ENCODE peak calls at places on chromosomes 4 and X, in five cellular contexts. A, Z, I, U and G are unnamed samples.

GRCh38 chr4:40309250-40309774 is 25.8 kb upstream of the CHRNA9 start:
- DNase-seq in A (peak), I (peak), U (peak), Z (peak), G (peak)

GRCh38 chrX:145178268-145178667 is 69.0 kb upstream of the SPANXN1 start:
- DNase-seq in U (no peak), A (no peak), I (no peak), Z (no peak), G (no peak)

GRCh38 chrX:13646154-13646549 is 6.8 kb upstream of the TCEANC start:
- DNase-seq in U (no peak), Z (no peak), A (peak), I (peak), G (peak)

GRCh38 chr4:4606321-4606720 is 64.5 kb upstream of the STX18 start:
- DNase-seq in I (peak), Z (no peak), A (no peak), U (no peak), G (no peak)

GRCh38 chrX:72126539-72127140 is 5.1 kb downstream of the RTL5 start:
- DNase-seq in I (peak), U (peak), A (peak), Z (peak), G (peak)

GRCh38 chr4:83552924-83553323 is 17.0 kb downstream of the GPAT3 start:
- DNase-seq in A (peak), I (peak), U (no peak), Z (no peak), G (no peak)

GRCh38 chr4:38610844-38611550 is 53.0 kb upstream of the KLF3 start:
- DNase-seq in I (no peak), U (no peak), A (no peak), Z (no peak), G (no peak)

GRCh38 chr4:128354205-128354821 is 66.7 kb upstream of the PGRMC2 start:
- DNase-seq in A (peak), Z (no peak), I (peak), U (no peak), G (no peak)

GRCh38 chrX:97021680-97022079 is 138.0 kb downstream of the RPA4 start:
- DNase-seq in Z (no peak), I (peak), A (peak), U (no peak), G (no peak)

GRCh38 chr4:83709627-83710026 is 173.7 kb downstream of the GPAT3 start:
- DNase-seq in I (no peak), A (no peak), Z (no peak), U (no peak), G (no peak)

GRCh38 chr4:38950159-38950558 is 82.0 kb downstream of the TMEM156 start:
- DNase-seq in Z (no peak), U (no peak), I (peak), A (no peak), G (no peak)

GRCh38 chr4:137705171-137705783 is 173.0 kb upstream of the PCDH18 start:
- DNase-seq in I (peak), U (no peak), A (peak), Z (no peak), G (no peak)

GRCh38 chr4:5222047-5222446 is 170.8 kb downstream of the STK32B start:
- DNase-seq in U (no peak), I (no peak), A (no peak), Z (no peak), G (no peak)

GRCh38 chrX:142089193-142089592 is 115.9 kb downstream of the MAGEC2 start:
- DNase-seq in I (peak), U (no peak), A (peak), Z (no peak), G (no peak)

GRCh38 chr4:81032805-81033684 is 2.5 kb downstream of the BMP3 start:
- DNase-seq in I (no peak), A (peak), U (no peak), Z (no peak), G (no peak)

GRCh38 chrX:81259008-81259713 is 57.3 kb downstream of the SH3BGRL start:
- DNase-seq in A (no peak), Z (no peak), I (peak), U (no peak), G (no peak)

GRCh38 chrX:40563784-40564183 is 17.0 kb upstream of the ATP6AP2 start:
- DNase-seq in U (no peak), Z (no peak), A (no peak), I (no peak), G (no peak)

GRCh38 chrX:135424469-135424868 is 2.7 kb downstream of the SMIM10L2A start:
- DNase-seq in A (no peak), Z (no peak), I (no peak), U (no peak), G (no peak)

GRCh38 chrX:10579018-10579752 is 41.2 kb downstream of the MID1 start:
- DNase-seq in I (peak), Z (no peak), A (peak), U (no peak), G (no peak)

GRCh38 chrX:140503714-140504351 is 1.0 kb downstream of the SOX3 start:
- DNase-seq in A (no peak), Z (no peak), U (no peak), I (no peak), G (no peak)

GRCh38 chrX:29617725-29618124 is 597.6 kb upstream of the MAGEB2 start:
- DNase-seq in U (no peak), A (no peak), Z (no peak), I (peak), G (no peak)

GRCh38 chr4:159722052-159722451 is 619.2 kb downstream of the RAPGEF2 start:
- DNase-seq in A (no peak), U (no peak), I (no peak), Z (no peak), G (no peak)

GRCh38 chrX:35711281-35711680 is 86.9 kb upstream of the MAGEB16 start:
- DNase-seq in Z (no peak), U (no peak), I (no peak), A (no peak), G (no peak)

GRCh38 chr4:8410641-8411271 is 29.8 kb downstream of the ACOX3 start:
- DNase-seq in Z (no peak), U (no peak), A (peak), I (peak), G (peak)

GRCh38 chr4:3708611-3709010 is 57.6 kb upstream of the ADRA2C start:
- DNase-seq in Z (no peak), A (no peak), U (no peak), I (no peak), G (no peak)

GRCh38 chrX:134936542-134936941 is 54.2 kb upstream of the SMIM10 start:
- DNase-seq in I (peak), Z (no peak), A (peak), U (no peak), G (no peak)

GRCh38 chr4:111016416-111016815 is 393.5 kb upstream of the PITX2 start:
- DNase-seq in I (no peak), U (no peak), A (no peak), Z (no peak), G (no peak)

GRCh38 chr4:93480452-93480851 is 348.1 kb upstream of the ATOH1 start:
- DNase-seq in Z (no peak), I (no peak), U (no peak), A (peak), G (no peak)

GRCh38 chrX:23334536-23334870 is at the start of gene PTCHD1:
- DNase-seq in U (no peak), Z (no peak), A (no peak), I (no peak), G (no peak)
- H3K4me3 ChIP-seq in U (peak), Z (no peak), A (no peak), I (no peak), G (peak)

DNA sequence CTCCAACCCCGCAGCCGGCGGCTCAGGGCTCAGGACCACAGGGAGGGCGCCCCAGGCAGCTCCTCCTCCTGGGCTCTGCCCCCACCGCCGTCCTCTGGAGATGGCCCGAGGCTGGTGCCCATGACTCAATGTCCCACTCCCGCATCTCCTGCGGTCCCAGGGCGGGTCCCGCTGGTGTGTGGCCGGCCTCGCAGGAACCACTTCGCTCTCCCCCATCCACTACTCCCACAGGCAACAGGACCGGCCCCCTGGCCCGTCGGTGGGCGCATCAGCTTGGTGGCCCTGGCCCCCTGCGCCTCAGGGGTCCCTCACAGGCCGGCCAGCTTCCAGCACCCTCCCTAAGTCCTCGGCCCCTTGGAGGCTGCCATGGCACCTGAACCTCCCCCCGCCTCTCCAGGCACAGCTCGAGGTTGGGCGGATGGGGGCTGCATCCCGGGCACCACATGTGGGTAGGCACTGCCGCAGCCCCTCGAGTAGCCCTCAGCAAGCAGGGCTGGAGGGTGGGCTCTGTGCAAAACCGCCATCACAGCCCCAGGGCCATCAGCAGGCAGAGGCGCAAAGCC is 22.8 kb upstream of the SPON2 start:
- DNase-seq in A (no peak), U (no peak), Z (no peak), I (peak), G (no peak)
- H3K4me3 ChIP-seq in A (no peak), U (no peak), Z (no peak), I (peak), G (no peak)

DNA sequence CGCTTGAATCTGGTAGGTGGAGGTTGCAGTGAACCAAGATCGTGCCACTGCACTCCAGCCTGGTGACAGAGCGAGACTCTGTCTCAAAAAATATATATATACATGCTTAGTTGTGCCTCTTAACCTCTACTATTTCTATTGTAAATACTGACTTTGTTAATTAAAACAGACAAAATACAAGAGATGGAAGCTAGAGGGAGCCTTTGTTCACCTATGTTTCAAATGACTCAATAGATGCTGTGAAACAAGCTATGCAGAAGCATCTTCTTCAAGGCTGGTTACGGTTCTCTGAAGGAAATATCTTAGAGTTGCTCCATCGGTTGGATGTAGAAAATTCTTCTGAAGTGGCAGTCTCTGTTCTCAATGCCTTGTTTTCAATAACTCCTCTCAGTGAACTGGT is 6.2 kb downstream of the NCAPG start:
- DNase-seq in A (peak), U (no peak), I (peak), Z (no peak), G (no peak)
- H3K4me3 ChIP-seq in A (no peak), U (no peak), I (no peak), Z (peak), G (no peak)

GRCh38 chrX:25012793-25013592 is 2.8 kb downstream of the ARX start:
- DNase-seq in I (no peak), U (no peak), A (no peak), Z (no peak), G (no peak)
- H3K4me3 ChIP-seq in I (no peak), U (peak), A (no peak), Z (no peak), G (no peak)

GRCh38 chrX:103063918-103064434 is at the start of gene BEX1:
- DNase-seq in A (peak), U (no peak), Z (peak), I (peak), G (no peak)

GRCh38 chrX:103061486-103061885 is 2.5 kb downstream of the BEX1 start:
- DNase-seq in I (no peak), Z (no peak), U (no peak), A (peak), G (no peak)

GRCh38 chrX:103066606-103067005 is 2.6 kb upstream of the BEX1 start:
- DNase-seq in A (no peak), I (peak), U (no peak), Z (no peak), G (no peak)

DNA sequence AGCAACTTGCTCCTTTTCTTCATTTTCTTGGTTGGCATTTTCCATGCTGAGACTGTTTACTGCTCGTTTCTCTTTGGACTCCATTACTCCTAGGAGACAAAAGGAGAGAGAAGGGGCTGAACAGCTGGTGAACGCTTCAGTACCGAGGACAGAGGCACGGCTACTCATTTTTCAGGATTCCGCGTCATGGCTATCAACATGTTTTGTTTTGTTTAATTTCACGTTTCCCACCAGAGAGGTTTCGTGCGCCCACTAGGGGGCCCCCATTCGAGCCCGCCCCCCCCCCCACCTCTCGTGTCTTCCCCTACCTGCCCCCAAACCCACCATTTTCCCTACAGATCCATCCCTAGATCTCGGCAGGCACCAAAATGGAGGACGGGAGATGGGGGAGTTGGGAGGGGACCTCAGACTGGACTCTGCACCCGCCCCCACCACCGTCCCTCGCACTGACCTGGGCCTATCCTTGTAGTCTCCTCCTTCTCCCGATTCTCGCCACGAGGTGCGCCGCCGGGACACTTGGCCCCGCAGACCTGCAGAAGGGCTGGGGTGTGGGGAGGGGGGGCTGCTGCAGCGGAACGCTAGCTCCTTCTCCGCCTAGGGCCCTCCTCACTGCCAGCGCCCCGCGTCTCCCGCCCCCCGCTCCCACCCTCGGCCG is 653 bp downstream of the BEX1 start:
- DNase-seq in A (peak), I (peak), Z (no peak), U (no peak), G (no peak)
- H3K4me3 ChIP-seq in A (no peak), I (peak), Z (no peak), U (peak), G (peak)

GRCh38 chr4:155376387-155377268 is at the start of gene MAP9:
- DNase-seq in I (peak), A (peak), U (peak), Z (peak), G (peak)

GRCh38 chr4:155371432-155372043 is 5.2 kb downstream of the MAP9 start:
- DNase-seq in A (peak), Z (no peak), I (peak), U (no peak), G (no peak)

DNA sequence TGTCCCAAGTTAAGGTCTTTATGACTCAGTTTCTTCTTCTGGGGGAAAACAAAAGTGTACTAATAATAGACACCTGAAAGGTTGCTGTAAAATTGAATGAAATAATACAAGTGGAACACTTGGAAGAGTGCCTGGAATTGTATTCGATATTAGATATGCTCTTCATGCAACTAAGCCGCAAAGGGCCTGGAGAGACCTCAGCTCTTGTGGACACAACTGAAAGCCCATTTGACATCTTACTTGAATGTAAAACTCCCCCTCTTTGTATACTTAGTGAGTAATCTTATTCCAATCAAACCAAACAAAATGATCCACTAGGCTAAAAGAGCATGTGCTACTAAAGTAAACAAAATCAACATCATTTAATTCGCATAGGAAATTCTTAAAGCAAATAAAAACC is 516 bp upstream of the MAP9 start:
- DNase-seq in A (peak), I (peak), Z (no peak), U (no peak), G (no peak)
- H3K4me3 ChIP-seq in A (peak), I (peak), Z (peak), U (peak), G (no peak)

GRCh38 chr4:53100801-53101581 is 238.9 kb downstream of the RASL11B start:
- DNase-seq in A (peak), U (no peak), I (peak), Z (no peak), G (no peak)
- H3K4me3 ChIP-seq in A (no peak), U (no peak), I (no peak), Z (no peak), G (no peak)

GRCh38 chrX:37755073-37755472 is 24.8 kb upstream of the CYBB start:
- DNase-seq in Z (no peak), A (no peak), I (no peak), U (no peak), G (no peak)
- H3K4me3 ChIP-seq in Z (peak), A (no peak), I (no peak), U (no peak), G (no peak)

DNA sequence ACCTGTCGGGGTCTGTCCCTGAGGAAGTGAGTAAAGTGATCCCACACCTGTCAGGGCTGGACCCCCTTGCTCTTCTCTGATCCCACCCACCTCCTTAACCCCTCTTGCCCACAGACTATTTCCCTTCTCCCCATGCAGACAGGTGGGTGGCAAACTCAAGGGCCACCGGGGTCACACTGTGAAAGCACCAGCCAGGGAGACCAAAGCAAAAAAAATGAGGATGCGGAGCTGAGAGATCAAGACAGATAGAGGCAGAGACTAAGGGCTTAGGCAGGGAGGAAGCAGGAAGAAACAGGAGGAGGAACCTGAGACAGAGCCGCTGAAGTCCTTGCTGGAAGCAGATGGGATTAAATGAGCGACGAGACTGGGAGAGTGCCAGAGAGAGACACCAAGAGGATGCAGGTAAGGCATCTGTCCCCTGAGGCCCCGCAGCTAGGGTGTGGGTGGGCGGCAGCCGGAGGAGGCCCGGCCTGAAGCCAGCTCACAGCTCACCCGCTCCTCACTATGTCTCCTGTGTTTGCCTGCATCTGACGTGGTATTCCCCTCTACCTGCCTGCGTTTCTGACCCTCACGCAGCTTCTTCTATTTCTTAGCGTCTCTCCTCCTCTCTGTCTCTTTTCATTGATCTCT is 7.2 kb downstream of the TIMM17B start:
- DNase-seq in Z (no peak), A (no peak), U (no peak), I (no peak), G (no peak)
- H3K4me3 ChIP-seq in Z (peak), A (peak), U (peak), I (peak), G (no peak)

GRCh38 chr4:113049421-113050355 is at the start of gene ANK2:
- DNase-seq in A (no peak), Z (no peak), U (no peak), I (peak), G (peak)
- H3K4me3 ChIP-seq in A (no peak), Z (no peak), U (peak), I (no peak), G (no peak)